ENCODE peak calls at places on chromosomes 12 and 14, in eight cellular contexts. L is ovary, Y is A549, D is transverse colon, T is tibial nerve, C is SK-N-SH, R is HepG2, X is stomach. V is an unnamed sample.

GRCh38 chr12:12115531-12115930 is 44.8 kb downstream of the BCL2L14 start:
- DNase-seq in X (no peak), D (no peak), T (no peak), R (no peak), C (no peak), L (no peak), Y (no peak), V (no peak)

GRCh38 chr14:103141117-103141796 is 18.0 kb downstream of the TNFAIP2 start:
- DNase-seq in R (peak), C (peak), D (peak), L (no peak), X (peak), T (no peak), Y (peak), V (no peak)

GRCh38 chr14:100495917-100496316 is 91.3 kb downstream of the BEGAIN start:
- DNase-seq in D (no peak), L (no peak), R (no peak), C (no peak), X (no peak), Y (no peak), T (no peak), V (no peak)

GRCh38 chr14:75640876-75641275 is 19.8 kb downstream of the ERG28 start:
- DNase-seq in C (no peak), T (no peak), Y (no peak), R (no peak), L (no peak), X (no peak), D (no peak), V (no peak)

GRCh38 chr14:58444627-58445026 is 17.1 kb downstream of the KIAA0586 start:
- DNase-seq in T (no peak), C (no peak), L (no peak), Y (no peak), R (no peak), D (no peak), X (no peak), V (no peak)

GRCh38 chr12:1083888-1084262 is 92.9 kb downstream of the ERC1 start:
- DNase-seq in D (no peak), L (no peak), X (no peak), Y (no peak), C (peak), R (peak), T (peak), V (no peak)

GRCh38 chr14:100708349-100709217 is 18.1 kb upstream of the DLK1 start:
- DNase-seq in X (peak), D (peak), R (peak), Y (no peak), C (no peak), T (peak), L (peak), V (peak)

GRCh38 chr14:75631453-75631831 is 29.2 kb downstream of the ERG28 start:
- DNase-seq in Y (no peak), C (no peak), T (no peak), R (no peak), L (no peak), X (no peak), D (no peak), V (no peak)

GRCh38 chr12:106903241-106903950 is 52.3 kb upstream of the TMEM263 start:
- DNase-seq in D (peak), C (peak), T (peak), X (peak), L (peak), R (peak), Y (peak), V (peak)

GRCh38 chr14:80310950-80311349 is 99.6 kb upstream of the DIO2 start:
- DNase-seq in C (no peak), X (no peak), Y (no peak), D (no peak), L (no peak), R (no peak), T (no peak), V (no peak)

GRCh38 chr12:75656650-75657049 is 145.2 kb upstream of the KRR1 start:
- DNase-seq in C (no peak), L (no peak), X (no peak), Y (no peak), T (no peak), R (peak), D (no peak), V (no peak)

GRCh38 chr14:99884834-99885648 is 91.8 kb downstream of the EML1 start:
- DNase-seq in C (peak), Y (peak), D (no peak), T (peak), R (peak), L (peak), X (no peak), V (peak)

GRCh38 chr14:85607571-85608219 is 77.8 kb downstream of the FLRT2 start:
- DNase-seq in L (no peak), R (no peak), Y (no peak), X (no peak), C (no peak), D (no peak), T (no peak), V (no peak)

GRCh38 chr12:459430-460258 is at the start of gene B4GALNT3:
- DNase-seq in D (peak), R (no peak), L (peak), T (no peak), C (peak), Y (peak), X (peak), V (no peak)

GRCh38 chr12:9237286-9237685 is 29.1 kb upstream of the PZP start:
- DNase-seq in C (no peak), X (no peak), D (no peak), R (no peak), T (no peak), L (no peak), Y (no peak), V (no peak)

GRCh38 chr12:6538420-6539275 is 4.3 kb downstream of the GAPDH start:
- DNase-seq in D (no peak), X (no peak), T (no peak), R (peak), C (peak), Y (peak), L (no peak), V (peak)

GRCh38 chr12:125187148-125187733 is 122.0 kb downstream of the AACS start:
- DNase-seq in L (no peak), R (no peak), C (no peak), Y (no peak), D (no peak), X (no peak), T (no peak), V (no peak)

GRCh38 chr14:101336203-101336602 is 225.1 kb upstream of the DIO3 start:
- DNase-seq in X (no peak), L (no peak), R (no peak), Y (no peak), D (no peak), T (no peak), C (no peak), V (no peak)

GRCh38 chr12:39364196-39364595 is 78.7 kb downstream of the KIF21A start:
- DNase-seq in X (no peak), C (no peak), L (no peak), Y (no peak), T (no peak), R (no peak), D (no peak), V (no peak)

GRCh38 chr12:111437816-111438454 is 32.2 kb downstream of the SH2B3 start:
- DNase-seq in D (peak), X (no peak), L (no peak), T (peak), C (no peak), R (no peak), Y (no peak), V (no peak)

GRCh38 chr12:119457251-119457650 is 122.7 kb downstream of the CCDC60 start:
- DNase-seq in T (no peak), Y (no peak), R (no peak), L (no peak), D (no peak), C (no peak), X (no peak), V (no peak)

GRCh38 chr14:74299061-74299545 is 3.6 kb downstream of the ABCD4 start:
- DNase-seq in L (no peak), T (no peak), Y (no peak), R (no peak), C (no peak), D (no peak), X (no peak), V (no peak)

GRCh38 chr12:88299567-88300101 is 157.5 kb downstream of the TMTC3 start:
- DNase-seq in D (no peak), C (no peak), T (no peak), X (no peak), L (no peak), Y (peak), R (no peak), V (no peak)

GRCh38 chr12:19003110-19003509 is 126.4 kb upstream of the PLEKHA5 start:
- DNase-seq in C (no peak), R (no peak), X (no peak), Y (no peak), L (no peak), T (no peak), D (no peak), V (no peak)

GRCh38 chr14:23681337-23681736 is 45.2 kb downstream of the DHRS2 start:
- DNase-seq in T (no peak), X (no peak), D (no peak), Y (no peak), R (no peak), C (no peak), L (no peak), V (no peak)

GRCh38 chr12:52220456-52220855 is 12.6 kb upstream of the KRT7 start:
- DNase-seq in R (no peak), D (no peak), T (no peak), C (no peak), L (no peak), X (no peak), Y (no peak), V (peak)

GRCh38 chr12:52224154-52224553 is 8.9 kb upstream of the KRT7 start:
- DNase-seq in Y (no peak), L (no peak), X (no peak), R (no peak), D (no peak), C (no peak), T (no peak), V (no peak)

GRCh38 chr12:52223411-52224039 is 9.5 kb upstream of the KRT7 start:
- DNase-seq in X (no peak), T (no peak), C (no peak), L (no peak), R (no peak), D (no peak), Y (no peak), V (no peak)

GRCh38 chr12:52221912-52222457 is 11.1 kb upstream of the KRT7 start:
- DNase-seq in D (peak), L (no peak), T (no peak), X (peak), Y (no peak), C (no peak), R (no peak), V (peak)

DNA sequence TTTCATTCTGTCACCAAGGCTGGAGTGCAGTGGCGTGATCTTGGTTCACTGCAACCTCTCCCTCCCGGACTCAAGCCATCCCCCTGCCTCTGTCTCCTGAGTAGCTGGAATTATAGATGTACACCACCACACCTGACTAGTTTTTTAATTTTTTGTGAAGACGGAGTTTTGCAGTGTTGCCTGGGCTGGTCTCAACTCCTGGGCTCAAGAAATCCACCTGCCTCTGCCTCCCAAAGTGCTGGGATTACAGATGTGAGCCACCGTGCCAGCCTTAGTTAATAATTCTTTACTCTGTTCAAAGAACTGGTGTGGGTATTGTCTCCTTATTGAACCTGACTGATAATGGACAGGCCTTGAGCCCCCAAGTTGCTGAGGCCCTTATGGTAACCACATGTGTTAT is 10.4 kb upstream of the KRT7 start:
- DNase-seq in C (no peak), D (no peak), R (no peak), T (no peak), L (no peak), X (no peak), Y (no peak), V (peak)
- H3K27ac ChIP-seq in C (peak), D (no peak), R (no peak), T (no peak), L (no peak), X (no peak), Y (peak), V (no peak)

GRCh38 chr12:59708059-59708458 is 112.2 kb downstream of the SLC16A7 start:
- DNase-seq in D (no peak), C (no peak), T (no peak), L (no peak), R (no peak), Y (no peak), X (no peak), V (no peak)
- TF ChIP-seq EP300 in D (no peak), C (no peak), T (no peak), L (no peak), R (no peak), Y (no peak), X (no peak), V (no peak)

GRCh38 chr12:94169966-94170689 is 21.8 kb downstream of the PLXNC1 start:
- DNase-seq in Y (no peak), C (no peak), X (no peak), R (peak), D (no peak), L (no peak), T (no peak), V (no peak)

GRCh38 chr12:94171595-94171930 is 23.2 kb downstream of the PLXNC1 start:
- DNase-seq in C (no peak), T (no peak), R (no peak), X (no peak), L (no peak), Y (no peak), D (no peak), V (no peak)

GRCh38 chr12:94172031-94172430 is 23.7 kb downstream of the PLXNC1 start:
- DNase-seq in D (peak), L (no peak), Y (no peak), R (peak), C (no peak), T (no peak), X (no peak), V (no peak)

GRCh38 chr12:94169495-94169894 is 21.1 kb downstream of the PLXNC1 start:
- DNase-seq in L (no peak), X (no peak), D (no peak), Y (no peak), C (no peak), T (no peak), R (no peak), V (no peak)

DNA sequence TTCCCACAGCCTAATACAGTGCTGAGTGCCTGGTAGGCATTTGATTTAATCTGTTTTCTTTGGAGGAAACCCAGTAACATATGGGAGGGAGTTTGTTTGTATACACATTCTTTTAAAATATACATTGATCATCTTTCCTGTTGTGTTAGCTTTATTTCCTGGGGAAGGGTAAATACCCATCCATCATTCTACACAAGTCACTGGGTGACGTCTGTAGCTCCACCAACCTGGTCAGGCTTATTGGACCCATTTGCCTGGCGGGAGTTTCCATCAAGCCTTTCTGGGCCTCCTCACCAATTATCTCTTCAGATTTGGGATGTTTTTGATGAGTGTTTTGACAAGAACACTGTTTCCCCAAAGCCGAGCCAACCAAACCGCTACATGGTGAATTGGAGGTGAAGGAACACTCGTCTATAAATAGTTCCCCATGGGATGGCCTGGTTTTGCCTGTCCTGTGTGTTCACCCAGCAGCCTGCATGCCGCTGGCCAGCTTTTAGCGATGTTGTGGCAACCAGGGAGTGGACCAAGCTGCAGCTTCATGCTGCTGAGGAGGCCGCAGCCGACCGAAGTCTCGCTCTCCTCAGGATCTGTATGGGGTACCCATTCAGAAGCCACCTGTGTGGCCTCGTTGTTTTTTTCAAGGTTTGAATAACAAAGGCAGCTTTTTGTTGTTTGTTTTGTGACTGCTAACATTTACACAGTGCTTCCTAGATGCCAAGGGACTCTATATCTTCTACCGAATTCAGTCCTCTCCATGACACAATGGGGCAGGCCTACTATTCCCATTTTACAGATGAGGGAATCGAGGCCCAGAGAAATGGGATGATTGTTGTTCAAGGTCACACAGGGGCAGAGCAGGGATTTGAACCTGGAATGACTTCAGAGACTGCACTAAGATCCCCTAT is 22.6 kb downstream of the PLXNC1 start:
- DNase-seq in R (no peak), C (no peak), Y (no peak), X (no peak), T (no peak), D (no peak), L (no peak), V (no peak)
- H3K27ac ChIP-seq in R (peak), C (no peak), Y (no peak), X (no peak), T (no peak), D (no peak), L (no peak), V (no peak)

GRCh38 chr12:46938071-46938678 is 112.4 kb upstream of the SLC38A4 start:
- DNase-seq in X (no peak), T (no peak), Y (no peak), C (no peak), L (no peak), D (no peak), R (peak), V (no peak)
- TF ChIP-seq EP300 in X (no peak), T (no peak), Y (no peak), C (no peak), L (no peak), D (no peak), R (no peak), V (no peak)

DNA sequence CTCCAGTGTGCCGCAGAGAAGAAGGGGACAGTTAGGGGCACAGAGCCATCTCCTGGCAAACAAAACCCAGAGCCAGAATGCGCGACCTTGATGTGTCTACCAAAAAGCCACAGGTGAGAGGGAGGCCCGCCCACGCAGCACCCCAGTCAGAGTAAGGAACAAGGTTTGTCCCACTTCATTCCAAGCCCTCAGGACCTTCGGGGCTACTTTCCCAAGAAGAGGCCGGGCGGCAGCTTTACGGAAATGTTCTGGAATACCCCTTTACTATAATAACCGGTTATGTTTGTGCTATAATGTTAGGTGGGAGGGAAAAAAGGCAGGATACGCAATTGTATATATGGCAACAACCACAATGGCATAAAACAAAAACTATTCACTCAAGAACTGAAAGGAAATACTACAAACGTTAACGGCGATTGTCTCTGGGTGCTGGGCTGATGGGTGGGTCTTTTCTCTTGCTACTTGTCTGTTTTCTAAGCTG is 12.3 kb downstream of the CCDC88C start:
- DNase-seq in T (no peak), D (no peak), Y (no peak), L (no peak), X (no peak), C (no peak), R (no peak), V (no peak)
- H3K27ac ChIP-seq in T (no peak), D (peak), Y (no peak), L (no peak), X (no peak), C (no peak), R (no peak), V (no peak)

GRCh38 chr14:104680806-104681688 is 8.4 kb upstream of the INF2 start:
- DNase-seq in D (peak), R (peak), L (no peak), T (no peak), X (peak), Y (peak), C (no peak), V (peak)
- TF ChIP-seq EP300 in D (no peak), R (no peak), L (no peak), T (no peak), X (no peak), Y (no peak), C (no peak), V (peak)

V was measured in sigmoid colon.